ENCODE peak calls at places on chromosomes 13 and 19, in five cellular contexts. Z, X, A, Y and O are unnamed samples.

GRCh38 chr19:42313840-42314755 is 989 bp downstream of the TMEM145 start:
- DNase-seq in Z (no peak), X (no peak), A (no peak), Y (no peak), O (no peak)

GRCh38 chr13:110910013-110910890 is 4.6 kb downstream of the ANKRD10 start:
- DNase-seq in Z (no peak), X (no peak), A (no peak), Y (no peak), O (no peak)

GRCh38 chr13:21048901-21049655 is 12.3 kb downstream of the LATS2 start:
- DNase-seq in Z (no peak), X (no peak), A (peak; percentile 85), Y (no peak), O (no peak)

GRCh38 chr19:35868172-35868822 is at the start of gene APLP1:
- DNase-seq in Z (peak; percentile 79), X (peak; percentile 54), A (peak; percentile 65), Y (peak; percentile 85), O (peak; percentile 22)

GRCh38 chr13:27022571-27023311 is 148.9 kb downstream of the USP12 start:
- DNase-seq in Z (no peak), X (peak; percentile 78), A (no peak), Y (peak; percentile 65), O (no peak)

GRCh38 chr13:30871713-30872029 is 34.4 kb upstream of the MEDAG start:
- DNase-seq in Z (no peak), X (no peak), A (no peak), Y (no peak), O (no peak)

GRCh38 chr13:39965309-39965708 is 309.8 kb downstream of the COG6 start:
- DNase-seq in Z (no peak), X (no peak), A (no peak), Y (no peak), O (no peak)

GRCh38 chr19:47065242-47065641 is 16.8 kb upstream of the TMEM160 start:
- DNase-seq in Z (no peak), X (no peak), A (no peak), Y (no peak), O (no peak)

GRCh38 chr13:24539500-24540165 is 27.1 kb upstream of the PARP4 start:
- DNase-seq in Z (no peak), X (no peak), A (no peak), Y (no peak), O (no peak)

GRCh38 chr13:113761136-113761535 is 2.1 kb downstream of the TMEM255B start:
- DNase-seq in Z (no peak), X (no peak), A (no peak), Y (no peak), O (no peak)

GRCh38 chr13:112722433-112723250 is 32.8 kb downstream of the ATP11A start:
- DNase-seq in Z (peak; percentile 65), X (peak; percentile 77), A (peak; percentile 44), Y (peak; percentile 87), O (no peak)
- H3K27ac ChIP-seq in Z (no peak overlapping the region), X (peak overlapping the region; percentile 85), A (peak overlapping the region; percentile 43), Y (peak overlapping the region; percentile 94), O (no peak overlapping the region)

GRCh38 chr19:4662812-4663211 is 7.3 kb downstream of the MYDGF start:
- DNase-seq in Z (no peak), X (no peak), A (no peak), Y (no peak), O (no peak)

GRCh38 chr19:4657835-4658234 is 12.3 kb downstream of the MYDGF start:
- DNase-seq in Z (no peak), X (no peak), A (no peak), Y (no peak), O (no peak)

GRCh38 chr19:4662020-4662695 is 8.0 kb downstream of the MYDGF start:
- DNase-seq in Z (no peak), X (no peak), A (no peak), Y (no peak), O (no peak)

GRCh38 chr19:4660993-4661392 is 9.1 kb downstream of the MYDGF start:
- DNase-seq in Z (no peak), X (no peak), A (no peak), Y (no peak), O (no peak)

GRCh38 chr19:4660181-4660791 is 9.9 kb downstream of the MYDGF start:
- DNase-seq in Z (no peak), X (peak; percentile 64), A (peak; percentile 79), Y (peak; percentile 48), O (peak; percentile 36)
- TF ChIP-seq EZH2phosphoT487 in Z (no peak), X (no peak), A (no peak), Y (no peak), O (no peak)

GRCh38 chr13:100796463-100796862 is 121.9 kb upstream of the TMTC4 start:
- DNase-seq in Z (no peak), X (no peak), A (no peak), Y (no peak), O (no peak)
- H3K4me2 ChIP-seq in Z (no peak overlapping the region), X (no peak overlapping the region), A (no peak overlapping the region), Y (no peak overlapping the region), O (no peak overlapping the region)

GRCh38 chr13:49184621-49185020 is 35.5 kb upstream of the MLNR start:
- DNase-seq in Z (no peak), X (no peak), A (peak; percentile 28), Y (no peak), O (no peak)
- H3K27ac ChIP-seq in Z (no peak overlapping the region), X (no peak overlapping the region), A (no peak overlapping the region), Y (no peak overlapping the region), O (no peak overlapping the region)

GRCh38 chr19:15640904-15641597 is 354 bp downstream of the CYP4F3 start:
- DNase-seq in Z (peak; percentile 1), X (no peak), A (no peak), Y (no peak), O (no peak)
- TF ChIP-seq EZH2phosphoT487 in Z (no peak), X (no peak), A (no peak), Y (no peak), O (no peak)

DNA sequence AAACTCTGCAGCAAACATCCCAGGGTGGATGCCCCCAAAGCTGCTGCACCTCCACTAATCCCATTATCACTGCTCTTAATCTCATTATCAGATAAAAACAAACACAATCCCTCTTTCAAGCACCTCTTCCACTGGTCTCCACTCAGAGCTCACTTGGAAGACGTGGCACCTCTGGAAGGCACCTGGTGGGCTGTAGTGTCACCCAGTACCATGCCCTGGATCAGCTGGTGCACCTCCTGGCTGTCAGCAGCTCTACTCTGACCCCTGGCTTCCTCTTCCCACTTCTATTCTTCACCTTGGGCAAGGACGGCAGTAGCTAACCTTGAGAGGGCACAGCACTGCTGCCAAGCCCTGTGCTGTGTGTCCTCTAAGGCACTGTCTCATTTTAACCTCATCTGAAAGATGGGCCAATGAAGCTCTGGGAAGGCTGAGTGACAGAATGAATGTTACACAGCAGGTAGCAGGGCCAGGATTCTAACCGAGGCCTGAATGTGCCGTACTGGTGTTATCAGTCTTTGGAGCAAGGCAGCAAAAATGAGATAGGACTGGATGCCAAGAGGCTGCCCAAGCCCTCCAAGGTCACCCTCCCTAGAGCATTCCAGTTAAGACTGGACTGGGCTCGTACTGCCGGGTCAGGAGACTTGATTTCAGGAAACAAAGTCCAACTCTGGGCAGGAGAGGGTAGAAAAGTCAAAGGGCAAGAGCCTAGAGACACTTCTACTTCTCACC is 7.4 kb downstream of the BRD4 start:
- DNase-seq in Z (no peak), X (no peak), A (no peak), Y (no peak), O (no peak)
- H3K4me2 ChIP-seq in Z (no peak overlapping the region), X (no peak overlapping the region), A (peak overlapping the region; percentile 21), Y (peak overlapping the region; percentile 23), O (peak overlapping the region; percentile 31)

GRCh38 chr13:32530841-32531253 is 7.7 kb downstream of the N4BP2L2 start:
- DNase-seq in Z (peak; percentile 67), X (no peak), A (peak; percentile 1), Y (peak; percentile 16), O (peak; percentile 7)
- H3K27ac ChIP-seq in Z (peak overlapping the region; percentile 35), X (no peak overlapping the region), A (no peak overlapping the region), Y (no peak overlapping the region), O (no peak overlapping the region)

DNA sequence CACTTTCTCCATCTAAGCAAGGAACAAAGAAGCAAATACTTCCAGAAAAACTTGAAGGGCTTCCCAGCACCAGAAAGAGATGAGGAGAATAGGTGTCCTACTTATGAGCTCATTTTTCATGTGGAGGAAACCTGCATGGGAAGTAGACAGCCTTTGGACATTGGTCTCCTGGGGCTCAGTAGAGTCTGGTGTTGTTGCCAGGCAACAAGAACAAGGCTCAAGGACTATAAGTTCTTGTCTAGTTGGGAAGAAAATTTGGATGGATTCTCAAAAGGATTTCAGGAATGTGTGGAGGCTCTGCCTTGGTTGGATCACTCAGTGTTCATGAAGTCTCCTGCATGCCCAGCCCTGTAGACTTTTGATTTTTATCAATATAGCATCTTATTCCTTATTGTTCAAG is 84.5 kb downstream of the MBNL2 start:
- DNase-seq in Z (no peak), X (no peak), A (no peak), Y (peak; percentile 31), O (no peak)
- TF ChIP-seq EZH2phosphoT487 in Z (no peak), X (no peak), A (no peak), Y (no peak), O (no peak)

GRCh38 chr19:929523-930258 is 3.9 kb downstream of the ARID3A start:
- DNase-seq in Z (no peak), X (no peak), A (no peak), Y (no peak), O (no peak)

GRCh38 chr19:934197-934840 is 8.5 kb downstream of the ARID3A start:
- DNase-seq in Z (no peak), X (no peak), A (no peak), Y (no peak), O (no peak)

GRCh38 chr19:933553-933882 is 7.7 kb downstream of the ARID3A start:
- DNase-seq in Z (no peak), X (no peak), A (no peak), Y (no peak), O (no peak)

GRCh38 chr19:932647-933552 is 7.1 kb downstream of the ARID3A start:
- DNase-seq in Z (peak; percentile 97), X (no peak), A (peak; percentile 74), Y (no peak), O (no peak)

GRCh38 chr19:931860-932646 is 6.2 kb downstream of the ARID3A start:
- DNase-seq in Z (no peak), X (no peak), A (no peak), Y (no peak), O (no peak)
- H3K4me2 ChIP-seq in Z (no peak overlapping the region), X (no peak overlapping the region), A (no peak overlapping the region), Y (peak overlapping the region; percentile 74), O (no peak overlapping the region)

DNA sequence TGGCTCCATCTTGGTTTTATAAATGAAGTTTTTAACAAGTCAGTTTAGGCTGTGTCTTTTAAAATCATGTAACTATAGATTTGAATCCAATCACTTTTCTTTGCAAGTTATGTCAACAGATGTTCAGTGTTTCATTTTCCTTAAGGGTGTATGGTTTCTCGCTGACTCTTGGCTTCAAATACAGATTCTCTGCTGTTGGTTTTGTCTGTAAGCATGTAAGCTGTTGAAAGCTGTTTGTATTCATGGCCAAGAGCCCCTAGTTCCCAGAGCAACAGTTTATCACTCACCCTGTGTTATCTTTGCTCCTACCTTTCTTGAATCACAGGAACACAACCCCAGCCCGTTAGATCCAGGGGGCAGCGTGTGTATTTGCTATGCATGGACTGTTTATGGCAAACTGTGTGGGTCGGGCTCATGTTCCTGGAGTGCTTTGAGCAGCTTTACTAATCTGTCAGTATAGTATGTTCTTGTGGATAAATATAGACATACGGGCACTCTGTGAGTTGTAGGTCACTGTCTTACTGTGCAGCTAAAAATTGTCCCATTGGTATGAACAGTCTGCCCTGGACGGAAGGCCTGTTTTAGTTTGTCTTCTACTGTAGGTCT is 28.8 kb downstream of the FRY start:
- DNase-seq in Z (no peak), X (no peak), A (no peak), Y (no peak), O (no peak)
- H3K27ac ChIP-seq in Z (no peak overlapping the region), X (no peak overlapping the region), A (no peak overlapping the region), Y (peak overlapping the region; percentile 15), O (no peak overlapping the region)